ENCODE peak calls at places on chromosomes 4 and X, in seven cellular contexts. J is ACHN, X is upper lobe of right lung, L is heart left ventricle, S is T-helper 9 cell, E is H7, P is foreskin fibroblast. V is an unnamed sample.

GRCh38 chrX:103215768-103216085 is 819 bp downstream of the BEX4 start:
- DNase-seq in J (no peak), X (no peak), L (no peak), S (no peak), E (peak), P (no peak), V (no peak)

GRCh38 chr4:185796176-185796575 is 15.8 kb downstream of the SORBS2 start:
- DNase-seq in J (no peak), X (no peak), L (no peak), S (no peak), E (no peak), P (no peak), V (no peak)

GRCh38 chrX:112641449-112641848 is 38.3 kb downstream of the LHFPL1 start:
- DNase-seq in J (no peak), X (no peak), L (no peak), S (no peak), E (no peak), P (no peak), V (no peak)

GRCh38 chr4:127623755-127624087 is 9.0 kb upstream of the INTU start:
- DNase-seq in J (no peak), X (peak), L (no peak), S (no peak), E (peak), P (peak), V (no peak)

GRCh38 chrX:8323356-8323755 is 141.3 kb upstream of the VCX3B start:
- DNase-seq in J (no peak), X (no peak), L (no peak), S (no peak), E (no peak), P (no peak), V (no peak)

GRCh38 chr4:116082808-116083366 is 969.5 kb upstream of the NDST4 start:
- DNase-seq in J (no peak), X (no peak), L (no peak), S (no peak), E (no peak), P (no peak), V (no peak)

GRCh38 chr4:25088342-25088952 is 57.7 kb upstream of the LGI2 start:
- DNase-seq in J (no peak), X (no peak), L (peak), S (no peak), E (peak), P (no peak), V (no peak)

GRCh38 chr4:167020410-167020809 is 213.9 kb downstream of the SPOCK3 start:
- DNase-seq in J (peak), X (no peak), L (no peak), S (no peak), E (no peak), P (no peak), V (no peak)

GRCh38 chr4:146061610-146062324 is 113.8 kb upstream of the LSM6 start:
- DNase-seq in J (no peak), X (no peak), L (no peak), S (no peak), E (no peak), P (no peak), V (no peak)

GRCh38 chr4:150010525-150011126 is 67.6 kb upstream of the DCLK2 start:
- DNase-seq in J (peak), X (no peak), L (peak), S (no peak), E (peak), P (peak), V (no peak)

GRCh38 chrX:140572724-140573123 is 67.9 kb upstream of the SOX3 start:
- DNase-seq in J (peak), X (no peak), L (no peak), S (no peak), E (peak), P (no peak), V (peak)

GRCh38 chr4:77817304-77818076 is 1.7 kb downstream of the CNOT6L start:
- DNase-seq in J (peak), X (no peak), L (no peak), S (no peak), E (no peak), P (no peak), V (no peak)

GRCh38 chr4:151430737-151431457 is 21.9 kb downstream of the FHIP1A start:
- DNase-seq in J (no peak), X (no peak), L (no peak), S (no peak), E (no peak), P (no peak), V (no peak)

GRCh38 chr4:145881991-145882390 is 56.6 kb downstream of the ZNF827 start:
- DNase-seq in J (no peak), X (peak), L (no peak), S (no peak), E (peak), P (no peak), V (no peak)

GRCh38 chr4:42302348-42302747 is 94.9 kb upstream of the SHISA3 start:
- DNase-seq in J (peak), X (no peak), L (no peak), S (no peak), E (peak), P (no peak), V (no peak)

GRCh38 chr4:41939016-41939623 is 3.9 kb downstream of the TMEM33 start:
- DNase-seq in J (no peak), X (no peak), L (no peak), S (no peak), E (no peak), P (no peak), V (no peak)

GRCh38 chrX:15349046-15349445 is 13.7 kb upstream of the PIGA start:
- DNase-seq in J (peak), X (no peak), L (peak), S (no peak), E (peak), P (peak), V (no peak)

GRCh38 chrX:84078991-84079390 is 109.0 kb downstream of the RPS6KA6 start:
- DNase-seq in J (no peak), X (no peak), L (no peak), S (no peak), E (no peak), P (no peak), V (no peak)

V was measured in GM19239.